ENCODE peak calls at places on chromosomes 3 and 15, in nine cellular contexts. W is effector memory CD4-positive, alpha-beta T cell; D is frontal cortex; U is lower leg skin; B is coronary artery; J is HEK293T; Z is cardiac fibroblast; R is T47D; T is activated CD4-positive, alpha-beta T cell treated with anti-CD3 and anti-CD28 coated beads, Interleukin-2, amount 50 U/mL, for 48 hours. H is an unnamed sample.

GRCh38 chr3:187961366-187961765 is 192.6 kb upstream of the LPP start:
- DNase-seq in U (no peak), T (no peak), B (no peak), J (no peak), D (no peak), R (no peak), Z (no peak), W (no peak), H (no peak)

GRCh38 chr3:31921833-31922232 is 59.2 kb downstream of the OSBPL10 start:
- DNase-seq in B (no peak), W (no peak), J (no peak), T (no peak), Z (no peak), D (no peak), R (no peak), U (no peak), H (no peak)

GRCh38 chr3:172096881-172097420 is 57.6 kb downstream of the FNDC3B start:
- DNase-seq in B (no peak), Z (peak), D (no peak), U (no peak), W (no peak), J (peak), T (no peak), R (no peak), H (no peak)

GRCh38 chr3:15331606-15332404 is 581 bp downstream of the SH3BP5 start:
- DNase-seq in W (peak), U (no peak), B (peak), J (peak), Z (no peak), T (peak), D (peak), R (peak), H (no peak)

GRCh38 chr15:89462198-89462912 is 34.0 kb downstream of the RHCG start:
- DNase-seq in R (no peak), D (peak), J (no peak), B (no peak), U (no peak), Z (peak), W (no peak), T (no peak), H (no peak)

GRCh38 chr3:116863842-116864626 is 154.5 kb downstream of the TUSC7 start:
- DNase-seq in B (no peak), Z (peak), D (no peak), R (no peak), T (no peak), J (peak), W (no peak), U (no peak), H (no peak)

GRCh38 chr3:20258371-20258770 is 72.4 kb upstream of the SGO1 start:
- DNase-seq in J (no peak), D (no peak), Z (no peak), U (no peak), T (no peak), R (no peak), B (no peak), W (no peak), H (no peak)

GRCh38 chr15:67165653-67166260 is 88.7 kb downstream of the AAGAB start:
- DNase-seq in B (no peak), R (no peak), Z (peak), U (no peak), T (no peak), D (no peak), J (no peak), W (no peak), H (no peak)

GRCh38 chr3:8848696-8849131 is 79.3 kb upstream of the OXTR start:
- DNase-seq in D (no peak), T (no peak), U (no peak), W (no peak), R (no peak), Z (peak), J (no peak), B (no peak), H (no peak)

GRCh38 chr15:75669191-75669878 is 21.6 kb downstream of the SNX33 start:
- DNase-seq in J (no peak), Z (peak), B (no peak), W (no peak), T (no peak), U (peak), R (no peak), D (no peak), H (no peak)

GRCh38 chr3:157582634-157582968 is 79.4 kb upstream of the VEPH1 start:
- DNase-seq in B (no peak), T (no peak), Z (no peak), R (no peak), J (no peak), W (no peak), U (no peak), D (no peak), H (no peak)

GRCh38 chr3:193190387-193190786 is 50.6 kb upstream of the PLAAT1 start:
- DNase-seq in D (peak), J (peak), Z (no peak), U (no peak), W (no peak), T (peak), B (no peak), R (no peak), H (no peak)

GRCh38 chr3:172179680-172180399 is 140.5 kb downstream of the FNDC3B start:
- DNase-seq in U (no peak), Z (no peak), T (no peak), B (no peak), R (no peak), D (no peak), W (no peak), J (no peak), H (no peak)

GRCh38 chr15:58063612-58064011 is 1.9 kb downstream of the ALDH1A2 start:
- DNase-seq in Z (no peak), R (no peak), D (no peak), B (no peak), T (no peak), J (no peak), W (no peak), U (no peak), H (no peak)

GRCh38 chr3:108345492-108346205 is 49.3 kb downstream of the HHLA2 start:
- DNase-seq in R (no peak), J (no peak), B (no peak), Z (no peak), T (no peak), W (no peak), D (no peak), U (no peak), H (no peak)

GRCh38 chr15:87661481-87661880 is 595.1 kb downstream of the NTRK3 start:
- DNase-seq in Z (peak), J (no peak), R (no peak), B (no peak), U (no peak), D (no peak), W (no peak), T (no peak), H (no peak)

GRCh38 chr3:180265551-180265950 is 228.8 kb upstream of the PEX5L start:
- DNase-seq in W (no peak), U (no peak), T (no peak), J (no peak), B (no peak), D (no peak), R (no peak), Z (peak), H (no peak)

GRCh38 chr3:23968467-23969184 is 23.5 kb downstream of the NR1D2 start:
- DNase-seq in W (no peak), R (no peak), J (no peak), Z (peak), U (no peak), B (no peak), D (no peak), T (no peak), H (no peak)

GRCh38 chr3:52520141-52520667 is 13.5 kb downstream of the NT5DC2 start:
- DNase-seq in R (no peak), J (no peak), D (no peak), Z (no peak), W (no peak), T (no peak), U (no peak), B (no peak), H (no peak)

GRCh38 chr3:115386347-115386746 is 237.0 kb upstream of the GAP43 start:
- DNase-seq in B (no peak), D (no peak), R (no peak), Z (no peak), T (no peak), W (no peak), J (no peak), U (no peak), H (no peak)

GRCh38 chr15:83068054-83068453 is 1.0 kb upstream of the BTBD1 start:
- DNase-seq in D (no peak), J (no peak), T (no peak), U (no peak), B (no peak), Z (no peak), W (no peak), R (no peak), H (no peak)

GRCh38 chr15:41915203-41915994 is 21.5 kb upstream of the SPTBN5 start:
- DNase-seq in D (no peak), J (no peak), U (no peak), B (no peak), W (no peak), Z (no peak), T (no peak), R (no peak), H (no peak)

GRCh38 chr3:127794972-127795371 is 27.3 kb downstream of the MGLL start:
- DNase-seq in B (no peak), W (no peak), Z (no peak), U (no peak), D (no peak), J (no peak), T (no peak), R (no peak), H (no peak)

GRCh38 chr15:80526556-80527340 is 122.6 kb downstream of the ARNT2 start:
- DNase-seq in Z (peak), R (no peak), B (no peak), W (no peak), D (no peak), U (no peak), J (no peak), T (no peak), H (no peak)

GRCh38 chr15:38662398-38662797 is 97.8 kb upstream of the RASGRP1 start:
- DNase-seq in U (no peak), D (no peak), R (no peak), B (no peak), Z (no peak), W (no peak), T (no peak), J (no peak), H (no peak)

GRCh38 chr15:36347272-36347864 is 232.1 kb upstream of the CDIN1 start:
- DNase-seq in J (no peak), Z (no peak), W (no peak), R (peak), U (no peak), D (no peak), T (no peak), B (no peak), H (no peak)

GRCh38 chr3:127159547-127159946 is 33.4 kb upstream of the PRR23E start:
- DNase-seq in B (no peak), D (no peak), T (no peak), R (no peak), W (no peak), J (no peak), Z (no peak), U (no peak), H (no peak)

GRCh38 chr15:91047545-91048199 is 25.3 kb upstream of the VPS33B start:
- DNase-seq in B (no peak), D (no peak), J (no peak), W (no peak), Z (no peak), U (no peak), T (no peak), R (no peak), H (no peak)

GRCh38 chr3:52798978-52799476 is 4.4 kb downstream of the ITIH3 start:
- DNase-seq in T (peak), U (no peak), B (no peak), W (no peak), R (no peak), Z (peak), J (peak), D (no peak), H (no peak)

GRCh38 chr3:153513236-153513635 is 351.2 kb downstream of the RAP2B start:
- DNase-seq in R (no peak), U (no peak), J (peak), B (no peak), Z (peak), W (no peak), D (no peak), T (no peak), H (no peak)

GRCh38 chr3:195906865-195907729 is 1.3 kb downstream of the TNK2 start:
- DNase-seq in U (no peak), D (no peak), Z (no peak), W (peak), J (no peak), R (peak), T (peak), B (no peak), H (no peak)

GRCh38 chr15:74611341-74611740 is 4.3 kb upstream of the CLK3 start:
- DNase-seq in Z (no peak), U (no peak), B (no peak), W (no peak), R (no peak), J (no peak), D (no peak), T (no peak), H (no peak)

GRCh38 chr3:2597615-2598014 is 498.9 kb downstream of the CNTN4 start:
- DNase-seq in W (no peak), B (no peak), T (no peak), U (no peak), R (no peak), J (no peak), Z (no peak), D (no peak), H (no peak)

H was measured in D721Med.